ENCODE peak calls at places on chromosomes 6 and 20, in seven cellular contexts. One of them, this sample, is unnamed.

GRCh38 chr6:41503841-41504525 is 42.2 kb upstream of the FOXP4 start:
- DNase-seq in kidney epithelial cell: no peak
- DNase-seq in brain microvascular endothelial cell: peak
- DNase-seq in omental fat pad: no peak
- DNase-seq in PC-3: peak
- DNase-seq in HFFc6: no peak
- DNase-seq in NB4: peak
- DNase-seq in this sample: peak

GRCh38 chr6:43292763-43293318 is 5.2 kb upstream of the SLC22A7 start:
- DNase-seq in kidney epithelial cell: no peak
- DNase-seq in brain microvascular endothelial cell: no peak
- DNase-seq in omental fat pad: no peak
- DNase-seq in PC-3: no peak
- DNase-seq in HFFc6: no peak
- DNase-seq in NB4: no peak
- DNase-seq in this sample: no peak

GRCh38 chr6:170162011-170162770 is 128.7 kb downstream of the DLL1 start:
- DNase-seq in kidney epithelial cell: no peak
- DNase-seq in brain microvascular endothelial cell: no peak
- DNase-seq in omental fat pad: no peak
- DNase-seq in PC-3: no peak
- DNase-seq in HFFc6: no peak
- DNase-seq in NB4: peak
- DNase-seq in this sample: no peak

GRCh38 chr6:39059496-39060310 is 11.1 kb downstream of the GLP1R start:
- DNase-seq in kidney epithelial cell: no peak
- DNase-seq in brain microvascular endothelial cell: no peak
- DNase-seq in omental fat pad: no peak
- DNase-seq in PC-3: no peak
- DNase-seq in HFFc6: no peak
- DNase-seq in NB4: no peak
- DNase-seq in this sample: no peak

GRCh38 chr6:138455746-138456392 is 43.4 kb downstream of the NHSL1 start:
- DNase-seq in kidney epithelial cell: no peak
- DNase-seq in brain microvascular endothelial cell: peak
- DNase-seq in omental fat pad: no peak
- DNase-seq in PC-3: peak
- DNase-seq in HFFc6: peak
- DNase-seq in NB4: no peak
- DNase-seq in this sample: no peak

GRCh38 chr6:35139924-35140524 is 1.1 kb downstream of the TCP11 start:
- DNase-seq in kidney epithelial cell: no peak
- DNase-seq in brain microvascular endothelial cell: peak
- DNase-seq in omental fat pad: no peak
- DNase-seq in PC-3: peak
- DNase-seq in HFFc6: peak
- DNase-seq in NB4: peak
- DNase-seq in this sample: peak

GRCh38 chr6:143743256-143744166 is 65.7 kb downstream of the PHACTR2 start:
- DNase-seq in kidney epithelial cell: no peak
- DNase-seq in brain microvascular endothelial cell: no peak
- DNase-seq in omental fat pad: no peak
- DNase-seq in PC-3: no peak
- DNase-seq in HFFc6: no peak
- DNase-seq in NB4: no peak
- DNase-seq in this sample: no peak

GRCh38 chr6:167756594-167756993 is 70.1 kb upstream of the AFDN start:
- DNase-seq in kidney epithelial cell: no peak
- DNase-seq in brain microvascular endothelial cell: no peak
- DNase-seq in omental fat pad: no peak
- DNase-seq in PC-3: no peak
- DNase-seq in HFFc6: no peak
- DNase-seq in NB4: no peak
- DNase-seq in this sample: no peak

GRCh38 chr6:11848852-11849731 is 70.5 kb upstream of the ADTRP start:
- DNase-seq in kidney epithelial cell: no peak
- DNase-seq in brain microvascular endothelial cell: peak
- DNase-seq in omental fat pad: no peak
- DNase-seq in PC-3: no peak
- DNase-seq in HFFc6: no peak
- DNase-seq in NB4: no peak
- DNase-seq in this sample: no peak

GRCh38 chr20:20217626-20218025 is 150.3 kb upstream of the INSM1 start:
- DNase-seq in kidney epithelial cell: no peak
- DNase-seq in brain microvascular endothelial cell: no peak
- DNase-seq in omental fat pad: no peak
- DNase-seq in PC-3: no peak
- DNase-seq in HFFc6: no peak
- DNase-seq in NB4: no peak
- DNase-seq in this sample: no peak

GRCh38 chr20:24917056-24917455 is 32.0 kb upstream of the CST7 start:
- DNase-seq in kidney epithelial cell: no peak
- DNase-seq in brain microvascular endothelial cell: no peak
- DNase-seq in omental fat pad: no peak
- DNase-seq in PC-3: no peak
- DNase-seq in HFFc6: no peak
- DNase-seq in NB4: no peak
- DNase-seq in this sample: no peak

GRCh38 chr6:108653864-108654402 is 93.2 kb downstream of the FOXO3 start:
- DNase-seq in kidney epithelial cell: no peak
- DNase-seq in brain microvascular endothelial cell: no peak
- DNase-seq in omental fat pad: no peak
- DNase-seq in PC-3: peak
- DNase-seq in HFFc6: no peak
- DNase-seq in NB4: no peak
- DNase-seq in this sample: no peak

GRCh38 chr6:36676142-36677058 is 2.1 kb upstream of the CDKN1A start:
- DNase-seq in kidney epithelial cell: no peak
- DNase-seq in brain microvascular endothelial cell: no peak
- DNase-seq in omental fat pad: no peak
- DNase-seq in PC-3: no peak
- DNase-seq in HFFc6: no peak
- DNase-seq in NB4: no peak
- DNase-seq in this sample: no peak

GRCh38 chr20:35837577-35838195 is 65.9 kb downstream of the PHF20 start:
- DNase-seq in kidney epithelial cell: no peak
- DNase-seq in brain microvascular endothelial cell: no peak
- DNase-seq in omental fat pad: no peak
- DNase-seq in PC-3: no peak
- DNase-seq in HFFc6: no peak
- DNase-seq in NB4: no peak
- DNase-seq in this sample: no peak

GRCh38 chr6:49565855-49566254 is 15.4 kb downstream of the C6orf141 start:
- DNase-seq in kidney epithelial cell: no peak
- DNase-seq in brain microvascular endothelial cell: no peak
- DNase-seq in omental fat pad: no peak
- DNase-seq in PC-3: peak
- DNase-seq in HFFc6: no peak
- DNase-seq in NB4: no peak
- DNase-seq in this sample: no peak

GRCh38 chr6:28315628-28316027 is 20.3 kb downstream of the ZSCAN31 start:
- DNase-seq in kidney epithelial cell: no peak
- DNase-seq in brain microvascular endothelial cell: peak
- DNase-seq in omental fat pad: no peak
- DNase-seq in PC-3: peak
- DNase-seq in HFFc6: peak
- DNase-seq in NB4: no peak
- DNase-seq in this sample: no peak

GRCh38 chr6:3372184-3372846 is 84.5 kb downstream of the SLC22A23 start:
- DNase-seq in kidney epithelial cell: no peak
- DNase-seq in brain microvascular endothelial cell: no peak
- DNase-seq in omental fat pad: no peak
- DNase-seq in PC-3: no peak
- DNase-seq in HFFc6: no peak
- DNase-seq in NB4: no peak
- DNase-seq in this sample: no peak

GRCh38 chr6:3376064-3376463 is 80.8 kb downstream of the SLC22A23 start:
- DNase-seq in kidney epithelial cell: no peak
- DNase-seq in brain microvascular endothelial cell: no peak
- DNase-seq in omental fat pad: no peak
- DNase-seq in PC-3: no peak
- DNase-seq in HFFc6: no peak
- DNase-seq in NB4: no peak
- DNase-seq in this sample: no peak

GRCh38 chr6:3371222-3371949 is 85.5 kb downstream of the SLC22A23 start:
- DNase-seq in kidney epithelial cell: no peak
- DNase-seq in brain microvascular endothelial cell: no peak
- DNase-seq in omental fat pad: no peak
- DNase-seq in PC-3: no peak
- DNase-seq in HFFc6: no peak
- DNase-seq in NB4: no peak
- DNase-seq in this sample: no peak

GRCh38 chr6:3372912-3373554 is 83.8 kb downstream of the SLC22A23 start:
- DNase-seq in kidney epithelial cell: no peak
- DNase-seq in brain microvascular endothelial cell: no peak
- DNase-seq in omental fat pad: no peak
- DNase-seq in PC-3: no peak
- DNase-seq in HFFc6: no peak
- DNase-seq in NB4: no peak
- DNase-seq in this sample: no peak

DNA sequence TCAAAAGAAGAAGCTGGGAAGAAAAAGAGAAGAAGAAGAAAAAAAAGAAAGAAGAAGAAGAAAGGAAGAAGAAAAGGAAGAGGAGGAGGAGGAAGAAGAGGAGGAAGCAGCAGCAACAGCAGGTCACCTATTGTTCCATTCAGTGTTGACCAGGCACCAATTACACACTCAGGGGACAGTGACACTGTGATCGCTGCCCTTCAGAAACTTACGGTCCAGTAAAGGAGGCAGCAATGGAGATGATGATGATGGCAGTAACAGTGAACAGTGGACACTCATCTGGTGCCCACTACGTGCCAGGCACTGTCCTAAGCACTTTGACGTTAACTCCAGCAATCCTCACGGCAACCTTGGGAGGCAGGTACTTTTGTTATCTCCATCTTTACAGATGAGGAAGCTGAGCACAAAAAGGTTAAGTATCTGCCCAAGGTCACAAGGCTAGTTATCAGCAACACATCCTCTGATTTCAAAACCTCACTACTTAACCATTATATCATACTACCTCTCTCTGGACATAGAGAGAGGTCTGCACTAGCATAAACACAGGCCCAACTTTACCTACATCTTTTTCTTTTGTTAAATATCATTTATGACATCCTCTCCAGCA is 83.2 kb downstream of the SLC22A23 start:
- DNase-seq in kidney epithelial cell: no peak
- DNase-seq in brain microvascular endothelial cell: no peak
- DNase-seq in omental fat pad: no peak
- DNase-seq in PC-3: no peak
- DNase-seq in HFFc6: no peak
- DNase-seq in NB4: no peak
- DNase-seq in this sample: no peak
- TF ChIP-seq CTCF in kidney epithelial cell: no peak
- TF ChIP-seq CTCF in brain microvascular endothelial cell: no peak
- TF ChIP-seq CTCF in omental fat pad: no peak
- TF ChIP-seq CTCF in PC-3: no peak
- TF ChIP-seq CTCF in HFFc6: no peak
- TF ChIP-seq CTCF in NB4: no peak
- TF ChIP-seq CTCF in this sample: no peak

DNA sequence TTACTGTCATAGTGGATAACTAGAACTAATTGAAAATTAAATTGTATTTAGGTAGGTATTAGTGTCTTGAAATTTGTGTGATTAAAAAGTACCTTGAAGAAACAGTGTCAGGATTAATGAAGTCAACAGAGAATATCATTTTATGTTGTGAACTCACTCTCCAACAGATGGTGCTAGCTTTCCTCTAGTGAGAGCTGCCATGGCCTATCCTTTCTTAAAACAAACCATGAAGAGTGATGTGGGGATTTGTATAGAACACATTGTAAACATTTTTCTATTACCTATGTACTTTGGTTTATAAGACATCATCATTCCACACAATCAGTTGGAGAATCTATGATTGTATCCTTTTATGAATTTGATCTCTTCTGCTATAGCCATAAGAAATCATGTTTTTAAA is 4.8 kb upstream of the SRSF12 start:
- DNase-seq in kidney epithelial cell: no peak
- DNase-seq in brain microvascular endothelial cell: no peak
- DNase-seq in omental fat pad: no peak
- DNase-seq in PC-3: peak
- DNase-seq in HFFc6: peak
- DNase-seq in NB4: peak
- DNase-seq in this sample: no peak
- TF ChIP-seq CTCF in kidney epithelial cell: peak
- TF ChIP-seq CTCF in brain microvascular endothelial cell: peak
- TF ChIP-seq CTCF in omental fat pad: no peak
- TF ChIP-seq CTCF in PC-3: peak
- TF ChIP-seq CTCF in HFFc6: peak
- TF ChIP-seq CTCF in NB4: peak
- TF ChIP-seq CTCF in this sample: no peak

DNA sequence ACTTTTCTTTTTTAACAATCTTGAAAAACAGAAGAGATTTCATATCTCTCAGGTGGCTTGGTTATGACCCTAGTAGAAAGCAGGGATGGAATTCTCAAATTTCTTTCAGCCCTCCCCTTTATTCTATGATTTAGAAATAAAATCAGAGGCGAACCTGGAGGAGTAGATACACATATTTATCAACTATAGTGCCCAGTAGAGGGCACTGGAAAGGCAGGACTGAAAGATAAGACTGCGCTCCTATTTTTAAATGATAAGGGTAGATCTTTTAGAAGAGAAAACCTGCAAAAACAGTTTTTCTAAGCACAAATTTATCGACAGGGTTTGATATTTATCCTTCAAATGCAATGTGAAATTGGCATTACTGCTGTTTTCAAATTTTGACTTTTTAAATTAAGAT is 1296.6 kb downstream of the EPHA7 start:
- DNase-seq in kidney epithelial cell: no peak
- DNase-seq in brain microvascular endothelial cell: no peak
- DNase-seq in omental fat pad: no peak
- DNase-seq in PC-3: peak
- DNase-seq in HFFc6: no peak
- DNase-seq in NB4: peak
- DNase-seq in this sample: no peak
- TF ChIP-seq CTCF in kidney epithelial cell: peak
- TF ChIP-seq CTCF in brain microvascular endothelial cell: peak
- TF ChIP-seq CTCF in omental fat pad: no peak
- TF ChIP-seq CTCF in PC-3: peak
- TF ChIP-seq CTCF in HFFc6: peak
- TF ChIP-seq CTCF in NB4: peak
- TF ChIP-seq CTCF in this sample: peak

GRCh38 chr6:132257561-132257960 is 143.7 kb downstream of the MOXD1 start:
- DNase-seq in kidney epithelial cell: no peak
- DNase-seq in brain microvascular endothelial cell: peak
- DNase-seq in omental fat pad: no peak
- DNase-seq in PC-3: no peak
- DNase-seq in HFFc6: no peak
- DNase-seq in NB4: no peak
- DNase-seq in this sample: no peak

GRCh38 chr6:132264101-132264500 is 137.2 kb downstream of the MOXD1 start:
- DNase-seq in kidney epithelial cell: no peak
- DNase-seq in brain microvascular endothelial cell: no peak
- DNase-seq in omental fat pad: no peak
- DNase-seq in PC-3: no peak
- DNase-seq in HFFc6: no peak
- DNase-seq in NB4: no peak
- DNase-seq in this sample: no peak

GRCh38 chr6:132261354-132261753 is 139.9 kb downstream of the MOXD1 start:
- DNase-seq in kidney epithelial cell: no peak
- DNase-seq in brain microvascular endothelial cell: no peak
- DNase-seq in omental fat pad: no peak
- DNase-seq in PC-3: no peak
- DNase-seq in HFFc6: no peak
- DNase-seq in NB4: no peak
- DNase-seq in this sample: no peak

GRCh38 chr6:132256457-132256856 is 144.8 kb downstream of the MOXD1 start:
- DNase-seq in kidney epithelial cell: no peak
- DNase-seq in brain microvascular endothelial cell: no peak
- DNase-seq in omental fat pad: no peak
- DNase-seq in PC-3: no peak
- DNase-seq in HFFc6: no peak
- DNase-seq in NB4: no peak
- DNase-seq in this sample: no peak

GRCh38 chr6:132259070-132259469 is 142.2 kb downstream of the MOXD1 start:
- DNase-seq in kidney epithelial cell: no peak
- DNase-seq in brain microvascular endothelial cell: peak
- DNase-seq in omental fat pad: no peak
- DNase-seq in PC-3: peak
- DNase-seq in HFFc6: peak
- DNase-seq in NB4: peak
- DNase-seq in this sample: no peak
- TF ChIP-seq CTCF in kidney epithelial cell: peak
- TF ChIP-seq CTCF in brain microvascular endothelial cell: peak
- TF ChIP-seq CTCF in omental fat pad: no peak
- TF ChIP-seq CTCF in PC-3: peak
- TF ChIP-seq CTCF in HFFc6: peak
- TF ChIP-seq CTCF in NB4: no peak
- TF ChIP-seq CTCF in this sample: peak

This sample was measured in nephron progenitor cell.